ENCODE peak calls at places on chromosomes 7 and 10, in six cellular contexts. J is NCI-H1105; B is H7; C is brain pericyte; E is NCI-H460; I is stimulated activated CD8-positive, alpha-beta memory T cell treated with anti-CD3 and anti-CD28 coated beads, Interleukin-15, amount 100 ng/mL, for 24 hours. Y is an unnamed sample.

GRCh38 chr7:106462365-106462859 is 177.6 kb upstream of the NAMPT start:
- DNase-seq in J (peak), B (no peak), C (no peak), E (peak), I (no peak), Y (no peak)

GRCh38 chr7:94779070-94779469 is 123.1 kb upstream of the SGCE start:
- DNase-seq in J (no peak), B (no peak), C (no peak), E (no peak), I (no peak), Y (no peak)

GRCh38 chr10:17590969-17591645 is 26.1 kb downstream of the HACD1 start:
- DNase-seq in J (no peak), B (no peak), C (no peak), E (no peak), I (no peak), Y (no peak)

GRCh38 chr10:93075369-93076221 is 1.9 kb downstream of the CYP26A1 start:
- DNase-seq in J (no peak), B (peak), C (no peak), E (no peak), I (no peak), Y (no peak)

GRCh38 chr10:72846225-72846624 is 47.3 kb upstream of the OIT3 start:
- DNase-seq in J (no peak), B (no peak), C (no peak), E (no peak), I (no peak), Y (no peak)

GRCh38 chr10:29795856-29796255 is 161.1 kb upstream of the SVIL start:
- DNase-seq in J (no peak), B (no peak), C (no peak), E (no peak), I (no peak), Y (no peak)

GRCh38 chr10:72449842-72450495 is 95.2 kb upstream of the DNAJB12 start:
- DNase-seq in J (no peak), B (no peak), C (no peak), E (no peak), I (no peak), Y (no peak)

GRCh38 chr7:10703981-10704380 is 269.7 kb upstream of the PHF14 start:
- DNase-seq in J (no peak), B (no peak), C (no peak), E (no peak), I (no peak), Y (no peak)

GRCh38 chr10:100661546-100661945 is 83.8 kb upstream of the PAX2 start:
- DNase-seq in J (no peak), B (peak), C (no peak), E (no peak), I (no peak), Y (no peak)

GRCh38 chr10:21194510-21194993 is 297.4 kb upstream of the NEBL start:
- DNase-seq in J (no peak), B (no peak), C (no peak), E (no peak), I (no peak), Y (no peak)

GRCh38 chr7:73966062-73966940 is 61.7 kb upstream of the ELN start:
- DNase-seq in J (no peak), B (no peak), C (no peak), E (no peak), I (no peak), Y (no peak)